ENCODE peak calls at places on chromosome 1, in six cellular contexts. E is breast epithelium, F is upper lobe of right lung, O is A549, N is psoas muscle, G is OCI-LY7. S is an unnamed sample.

GRCh38 chr1:157403608-157404007 is 148.7 kb downstream of the FCRL5 start:
- DNase-seq in E (no peak), F (no peak), O (no peak), N (no peak), G (peak), S (no peak)

GRCh38 chr1:111507411-111508201 is 4.2 kb upstream of the ADORA3 start:
- DNase-seq in E (no peak), F (peak), O (no peak), N (peak), G (peak), S (peak)

GRCh38 chr1:30444850-30445249 is 278.5 kb downstream of the MATN1 start:
- DNase-seq in E (no peak), F (no peak), O (no peak), N (no peak), G (no peak), S (no peak)

GRCh38 chr1:159067699-159068621 is 8.6 kb downstream of the AIM2 start:
- DNase-seq in E (no peak), F (no peak), O (no peak), N (no peak), G (peak), S (no peak)

GRCh38 chr1:218281285-218281684 is 3.8 kb upstream of the RRP15 start:
- DNase-seq in E (no peak), F (no peak), O (peak), N (no peak), G (peak), S (no peak)

GRCh38 chr1:43587001-43587400 is 56.3 kb downstream of the PTPRF start:
- DNase-seq in E (no peak), F (no peak), O (no peak), N (no peak), G (no peak), S (no peak)

GRCh38 chr1:212139526-212140137 is 104.1 kb downstream of the DTL start:
- DNase-seq in E (no peak), F (peak), O (no peak), N (no peak), G (no peak), S (no peak)

GRCh38 chr1:178645826-178646200 is 79.2 kb upstream of the RALGPS2 start:
- DNase-seq in E (no peak), F (no peak), O (no peak), N (no peak), G (no peak), S (no peak)

GRCh38 chr1:82517586-82517985 is 716.9 kb downstream of the ADGRL2 start:
- DNase-seq in E (no peak), F (no peak), O (no peak), N (no peak), G (no peak), S (peak)

GRCh38 chr1:10074059-10074854 is 41.5 kb downstream of the UBE4B start:
- DNase-seq in E (no peak), F (peak), O (peak), N (no peak), G (no peak), S (no peak)

GRCh38 chr1:4585216-4585615 is 69.2 kb upstream of the AJAP1 start:
- DNase-seq in E (no peak), F (no peak), O (peak), N (no peak), G (peak), S (no peak)

GRCh38 chr1:238466459-238466858 is 575.7 kb upstream of the ZP4 start:
- DNase-seq in E (no peak), F (no peak), O (no peak), N (no peak), G (no peak), S (no peak)

GRCh38 chr1:115164484-115164883 is 75.2 kb upstream of the TSPAN2 start:
- DNase-seq in E (no peak), F (no peak), O (no peak), N (no peak), G (no peak), S (no peak)

GRCh38 chr1:34785875-34786470 is 5.0 kb downstream of the GJB3 start:
- DNase-seq in E (no peak), F (no peak), O (no peak), N (no peak), G (no peak), S (no peak)

GRCh38 chr1:182041615-182042014 is 19.9 kb downstream of the ZNF648 start:
- DNase-seq in E (no peak), F (no peak), O (no peak), N (no peak), G (no peak), S (no peak)

GRCh38 chr1:9321480-9321849 is 28.8 kb downstream of the SPSB1 start:
- DNase-seq in E (no peak), F (no peak), O (no peak), N (no peak), G (no peak), S (no peak)

GRCh38 chr1:228034954-228035837 is 28.4 kb downstream of the WNT3A start:
- DNase-seq in E (peak), F (peak), O (no peak), N (peak), G (no peak), S (peak)

GRCh38 chr1:159942700-159943640 is 2.4 kb downstream of the IGSF9 start:
- DNase-seq in E (no peak), F (peak), O (no peak), N (no peak), G (no peak), S (no peak)

GRCh38 chr1:245598524-245599310 is 443.9 kb downstream of the KIF26B start:
- DNase-seq in E (no peak), F (no peak), O (no peak), N (no peak), G (no peak), S (no peak)

GRCh38 chr1:15703562-15703961 is 19.4 kb downstream of the PLEKHM2 start:
- DNase-seq in E (no peak), F (peak), O (no peak), N (peak), G (no peak), S (peak)

GRCh38 chr1:67832737-67833594 is at the start of gene GNG12:
- DNase-seq in E (peak), F (peak), O (peak), N (peak), G (no peak), S (peak)

GRCh38 chr1:32953495-32953894 is 11.1 kb downstream of the RNF19B start:
- DNase-seq in E (no peak), F (no peak), O (peak), N (no peak), G (peak), S (no peak)

GRCh38 chr1:60126733-60127132 is 53.2 kb upstream of the C1orf87 start:
- DNase-seq in E (no peak), F (no peak), O (peak), N (no peak), G (no peak), S (no peak)
- TF ChIP-seq CTCF in E (no peak), F (no peak), O (no peak), N (peak), G (no peak), S (no peak)

GRCh38 chr1:242184955-242185354 is 186.1 kb upstream of the MAP1LC3C start:
- DNase-seq in E (no peak), F (no peak), O (no peak), N (no peak), G (no peak), S (no peak)

GRCh38 chr1:242178924-242179708 is 180.2 kb upstream of the MAP1LC3C start:
- DNase-seq in E (no peak), F (no peak), O (no peak), N (no peak), G (no peak), S (no peak)
- H3K4me3 ChIP-seq in E (no peak), F (no peak), O (no peak), N (no peak), G (no peak), S (peak)

GRCh38 chr1:36664564-36665287 is 182.0 kb upstream of the CSF3R start:
- DNase-seq in E (no peak), F (no peak), O (no peak), N (no peak), G (no peak), S (no peak)

GRCh38 chr1:36667836-36668235 is 185.1 kb upstream of the CSF3R start:
- DNase-seq in E (no peak), F (no peak), O (no peak), N (no peak), G (no peak), S (no peak)

GRCh38 chr1:36663772-36664430 is 181.2 kb upstream of the CSF3R start:
- DNase-seq in E (no peak), F (no peak), O (no peak), N (no peak), G (no peak), S (no peak)

GRCh38 chr1:36669297-36669696 is 186.6 kb upstream of the CSF3R start:
- DNase-seq in E (no peak), F (no peak), O (no peak), N (no peak), G (no peak), S (no peak)

DNA sequence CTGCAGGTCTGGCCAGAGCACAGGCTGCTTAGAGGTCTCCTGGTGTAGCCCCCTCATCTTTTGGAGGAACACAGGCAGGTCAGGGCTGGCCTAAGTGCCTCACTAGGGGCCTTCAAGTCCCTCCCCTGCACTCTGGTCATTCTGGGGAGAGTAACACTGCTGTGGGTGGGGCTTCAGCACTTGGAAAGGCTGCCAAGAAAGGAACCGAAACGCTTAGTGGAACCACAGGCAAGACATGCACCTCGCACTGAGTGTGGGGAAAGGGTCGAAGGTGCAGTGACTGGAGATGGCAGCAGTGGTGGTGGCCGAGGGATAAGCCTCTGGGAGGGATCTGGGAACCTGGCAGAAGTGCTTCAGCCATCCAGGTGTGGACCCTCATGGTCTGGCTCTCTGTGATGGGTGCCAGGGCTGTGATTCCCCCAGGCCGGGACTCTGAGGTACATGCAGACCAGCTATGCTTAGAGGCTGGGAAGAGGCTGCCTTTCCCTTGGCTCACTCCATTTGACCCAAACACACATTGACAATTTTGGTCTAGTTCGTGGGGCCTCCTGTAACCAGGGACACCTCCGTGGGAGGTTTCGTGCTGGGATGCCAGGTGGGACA is 182.9 kb upstream of the CSF3R start:
- DNase-seq in E (no peak), F (no peak), O (no peak), N (no peak), G (no peak), S (no peak)
- H3K27ac ChIP-seq in E (no peak), F (no peak), O (no peak), N (no peak), G (no peak), S (no peak)

GRCh38 chr1:27348861-27349783 is 7.3 kb downstream of the SYTL1 start:
- DNase-seq in E (peak), F (peak), O (peak), N (no peak), G (no peak), S (no peak)

GRCh38 chr1:27353166-27353565 is 11.3 kb downstream of the SYTL1 start:
- DNase-seq in E (no peak), F (no peak), O (no peak), N (no peak), G (no peak), S (no peak)

GRCh38 chr1:27349784-27350672 is 8.2 kb downstream of the SYTL1 start:
- DNase-seq in E (peak), F (peak), O (peak), N (peak), G (no peak), S (peak)

GRCh38 chr1:27351541-27352107 is 9.8 kb downstream of the SYTL1 start:
- DNase-seq in E (no peak), F (no peak), O (no peak), N (no peak), G (no peak), S (no peak)

GRCh38 chr1:27350673-27351540 is 9.1 kb downstream of the SYTL1 start:
- DNase-seq in E (no peak), F (peak), O (no peak), N (peak), G (no peak), S (no peak)
- TF ChIP-seq CTCF in E (no peak), F (no peak), O (no peak), N (no peak), G (no peak), S (no peak)

DNA sequence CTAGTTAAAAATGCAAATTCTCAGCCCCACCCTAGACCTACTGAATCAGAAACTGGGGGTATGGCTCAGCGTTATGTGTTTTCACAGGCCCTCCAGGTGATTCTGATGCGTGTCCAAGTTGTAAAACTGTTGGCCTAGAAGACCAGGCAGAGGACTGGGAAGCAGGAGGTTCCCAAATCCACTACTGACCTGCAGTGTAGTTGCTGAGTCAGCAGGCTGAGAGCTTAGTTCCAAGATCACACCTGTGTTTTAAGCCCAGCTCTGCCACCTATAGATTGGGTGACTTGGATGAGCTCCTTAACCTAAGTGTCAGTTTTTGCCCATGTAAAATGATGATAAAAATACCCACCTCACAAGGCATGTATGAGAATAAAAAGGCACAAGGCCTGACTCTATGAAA is 4.1 kb downstream of the GRHL3 start:
- DNase-seq in E (no peak), F (no peak), O (no peak), N (no peak), G (no peak), S (no peak)
- H3K4me3 ChIP-seq in E (no peak), F (no peak), O (no peak), N (no peak), G (no peak), S (no peak)

DNA sequence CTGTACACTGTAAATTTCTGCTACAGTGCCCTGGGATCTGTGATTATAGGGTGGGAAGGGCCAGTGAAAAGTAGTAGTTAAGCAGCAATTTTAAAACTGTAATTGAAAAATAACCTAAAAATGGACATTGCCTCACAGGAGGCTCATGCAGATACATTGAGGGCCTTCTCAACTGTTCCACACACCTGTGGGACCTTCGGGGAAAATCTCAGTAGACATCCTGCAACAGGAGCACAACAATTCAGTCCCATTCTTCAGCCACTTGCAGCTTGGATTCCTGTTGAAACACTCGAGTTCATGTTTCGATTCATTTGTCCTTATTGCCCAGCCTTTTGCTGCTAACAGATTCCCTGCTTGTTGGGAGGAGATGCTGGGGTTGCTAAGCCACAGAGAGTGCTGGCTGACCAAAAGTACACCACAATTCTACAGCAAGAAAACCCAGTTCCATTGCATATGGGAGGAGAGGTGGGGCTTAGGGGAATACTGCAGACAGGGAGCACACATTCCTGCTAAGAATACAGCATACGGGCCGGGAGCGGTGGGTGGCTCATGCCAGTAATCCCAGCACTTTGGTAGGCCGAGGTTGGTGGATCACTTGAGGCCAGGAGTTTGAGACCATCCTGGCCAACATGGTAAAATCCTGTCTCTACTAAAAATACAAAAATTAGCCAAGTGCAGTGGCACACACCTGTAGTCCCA is 4.5 kb downstream of the TMCC2 start:
- DNase-seq in E (no peak), F (no peak), O (no peak), N (no peak), G (no peak), S (no peak)
- H3K27ac ChIP-seq in E (no peak), F (no peak), O (no peak), N (peak), G (no peak), S (peak)